ENCODE peak calls at places on chromosomes 13 and 19, in eight cellular contexts. One of them, this sample, is unnamed.
A peak's percentile ranks its signal among the peaks of the same experiment; 100 is the strongest.

GRCh38 chr13:46124531-46124966 is 19.7 kb upstream of the CPB2 start:
- DNase-seq in breast epithelium: no peak
- DNase-seq in NCI-H2029 treated with DMSO at 0.1 percent for 48 hours: no peak
- DNase-seq in stimulated activated CD4-positive, alpha-beta T cell treated with anti-CD3 and anti-CD28 coated beads, Interleukin-2, amount 100 ng/mL, for 48 hours: peak; percentile 24
- DNase-seq in endothelial cell: no peak
- DNase-seq in stimulated activated naive CD8-positive, alpha-beta T cell treated with anti-CD3 and anti-CD28 coated beads, Interleukin-15, amount 100 ng/mL, for 72 hours: no peak
- DNase-seq in activated CD4-positive, alpha-beta T cell treated with anti-CD3 and anti-CD28 coated beads for 48 hours: peak; percentile 43
- DNase-seq in tibial nerve: no peak
- DNase-seq in this sample: no peak

GRCh38 chr19:55041627-55042343 is 3.7 kb upstream of the GP6 start:
- DNase-seq in breast epithelium: no peak
- DNase-seq in NCI-H2029 treated with DMSO at 0.1 percent for 48 hours: no peak
- DNase-seq in stimulated activated CD4-positive, alpha-beta T cell treated with anti-CD3 and anti-CD28 coated beads, Interleukin-2, amount 100 ng/mL, for 48 hours: peak; percentile 21
- DNase-seq in endothelial cell: peak; percentile 48
- DNase-seq in stimulated activated naive CD8-positive, alpha-beta T cell treated with anti-CD3 and anti-CD28 coated beads, Interleukin-15, amount 100 ng/mL, for 72 hours: peak; percentile 37
- DNase-seq in activated CD4-positive, alpha-beta T cell treated with anti-CD3 and anti-CD28 coated beads for 48 hours: peak; percentile 43
- DNase-seq in tibial nerve: no peak
- DNase-seq in this sample: no peak

GRCh38 chr19:13993554-13994308 is 12.4 kb downstream of the RFX1 start:
- DNase-seq in breast epithelium: no peak
- DNase-seq in NCI-H2029 treated with DMSO at 0.1 percent for 48 hours: no peak
- DNase-seq in stimulated activated CD4-positive, alpha-beta T cell treated with anti-CD3 and anti-CD28 coated beads, Interleukin-2, amount 100 ng/mL, for 48 hours: no peak
- DNase-seq in endothelial cell: no peak
- DNase-seq in stimulated activated naive CD8-positive, alpha-beta T cell treated with anti-CD3 and anti-CD28 coated beads, Interleukin-15, amount 100 ng/mL, for 72 hours: no peak
- DNase-seq in activated CD4-positive, alpha-beta T cell treated with anti-CD3 and anti-CD28 coated beads for 48 hours: no peak
- DNase-seq in tibial nerve: no peak
- DNase-seq in this sample: peak; percentile 41

GRCh38 chr13:23750383-23751121 is 138.6 kb downstream of the MIPEP start:
- DNase-seq in breast epithelium: no peak
- DNase-seq in NCI-H2029 treated with DMSO at 0.1 percent for 48 hours: no peak
- DNase-seq in stimulated activated CD4-positive, alpha-beta T cell treated with anti-CD3 and anti-CD28 coated beads, Interleukin-2, amount 100 ng/mL, for 48 hours: no peak
- DNase-seq in endothelial cell: no peak
- DNase-seq in stimulated activated naive CD8-positive, alpha-beta T cell treated with anti-CD3 and anti-CD28 coated beads, Interleukin-15, amount 100 ng/mL, for 72 hours: no peak
- DNase-seq in activated CD4-positive, alpha-beta T cell treated with anti-CD3 and anti-CD28 coated beads for 48 hours: peak; percentile 17
- DNase-seq in tibial nerve: no peak
- DNase-seq in this sample: no peak

GRCh38 chr19:18155095-18156087 is 2.4 kb downstream of the PIK3R2 start:
- DNase-seq in breast epithelium: no peak
- DNase-seq in NCI-H2029 treated with DMSO at 0.1 percent for 48 hours: no peak
- DNase-seq in stimulated activated CD4-positive, alpha-beta T cell treated with anti-CD3 and anti-CD28 coated beads, Interleukin-2, amount 100 ng/mL, for 48 hours: no peak
- DNase-seq in endothelial cell: no peak
- DNase-seq in stimulated activated naive CD8-positive, alpha-beta T cell treated with anti-CD3 and anti-CD28 coated beads, Interleukin-15, amount 100 ng/mL, for 72 hours: no peak
- DNase-seq in activated CD4-positive, alpha-beta T cell treated with anti-CD3 and anti-CD28 coated beads for 48 hours: no peak
- DNase-seq in tibial nerve: no peak
- DNase-seq in this sample: no peak

GRCh38 chr19:41401483-41401882 is 3.9 kb downstream of the BCKDHA start:
- DNase-seq in breast epithelium: no peak
- DNase-seq in NCI-H2029 treated with DMSO at 0.1 percent for 48 hours: no peak
- DNase-seq in stimulated activated CD4-positive, alpha-beta T cell treated with anti-CD3 and anti-CD28 coated beads, Interleukin-2, amount 100 ng/mL, for 48 hours: no peak
- DNase-seq in endothelial cell: no peak
- DNase-seq in stimulated activated naive CD8-positive, alpha-beta T cell treated with anti-CD3 and anti-CD28 coated beads, Interleukin-15, amount 100 ng/mL, for 72 hours: no peak
- DNase-seq in activated CD4-positive, alpha-beta T cell treated with anti-CD3 and anti-CD28 coated beads for 48 hours: no peak
- DNase-seq in tibial nerve: no peak
- DNase-seq in this sample: no peak

GRCh38 chr19:54551950-54552912 is 21.4 kb upstream of the LILRA2 start:
- DNase-seq in breast epithelium: no peak
- DNase-seq in NCI-H2029 treated with DMSO at 0.1 percent for 48 hours: no peak
- DNase-seq in stimulated activated CD4-positive, alpha-beta T cell treated with anti-CD3 and anti-CD28 coated beads, Interleukin-2, amount 100 ng/mL, for 48 hours: no peak
- DNase-seq in endothelial cell: no peak
- DNase-seq in stimulated activated naive CD8-positive, alpha-beta T cell treated with anti-CD3 and anti-CD28 coated beads, Interleukin-15, amount 100 ng/mL, for 72 hours: no peak
- DNase-seq in activated CD4-positive, alpha-beta T cell treated with anti-CD3 and anti-CD28 coated beads for 48 hours: no peak
- DNase-seq in tibial nerve: peak; percentile 35
- DNase-seq in this sample: no peak

GRCh38 chr13:80083097-80083429 is 257.9 kb downstream of the SPRY2 start:
- DNase-seq in breast epithelium: no peak
- DNase-seq in NCI-H2029 treated with DMSO at 0.1 percent for 48 hours: no peak
- DNase-seq in stimulated activated CD4-positive, alpha-beta T cell treated with anti-CD3 and anti-CD28 coated beads, Interleukin-2, amount 100 ng/mL, for 48 hours: no peak
- DNase-seq in endothelial cell: no peak
- DNase-seq in stimulated activated naive CD8-positive, alpha-beta T cell treated with anti-CD3 and anti-CD28 coated beads, Interleukin-15, amount 100 ng/mL, for 72 hours: no peak
- DNase-seq in activated CD4-positive, alpha-beta T cell treated with anti-CD3 and anti-CD28 coated beads for 48 hours: no peak
- DNase-seq in tibial nerve: no peak
- DNase-seq in this sample: no peak

GRCh38 chr19:15672580-15673175 is at the start of gene CYP4F12:
- DNase-seq in breast epithelium: peak; percentile 46
- DNase-seq in NCI-H2029 treated with DMSO at 0.1 percent for 48 hours: peak; percentile 83
- DNase-seq in stimulated activated CD4-positive, alpha-beta T cell treated with anti-CD3 and anti-CD28 coated beads, Interleukin-2, amount 100 ng/mL, for 48 hours: no peak
- DNase-seq in endothelial cell: no peak
- DNase-seq in stimulated activated naive CD8-positive, alpha-beta T cell treated with anti-CD3 and anti-CD28 coated beads, Interleukin-15, amount 100 ng/mL, for 72 hours: peak; percentile 16
- DNase-seq in activated CD4-positive, alpha-beta T cell treated with anti-CD3 and anti-CD28 coated beads for 48 hours: peak; percentile 35
- DNase-seq in tibial nerve: peak; percentile 86
- DNase-seq in this sample: no peak

GRCh38 chr19:39516270-39516669 is 1.3 kb downstream of the SELENOV start:
- DNase-seq in breast epithelium: no peak
- DNase-seq in NCI-H2029 treated with DMSO at 0.1 percent for 48 hours: no peak
- DNase-seq in stimulated activated CD4-positive, alpha-beta T cell treated with anti-CD3 and anti-CD28 coated beads, Interleukin-2, amount 100 ng/mL, for 48 hours: no peak
- DNase-seq in endothelial cell: no peak
- DNase-seq in stimulated activated naive CD8-positive, alpha-beta T cell treated with anti-CD3 and anti-CD28 coated beads, Interleukin-15, amount 100 ng/mL, for 72 hours: no peak
- DNase-seq in activated CD4-positive, alpha-beta T cell treated with anti-CD3 and anti-CD28 coated beads for 48 hours: no peak
- DNase-seq in tibial nerve: no peak
- DNase-seq in this sample: no peak

GRCh38 chr19:46924874-46925547 is 64.2 kb downstream of the ARHGAP35 start:
- DNase-seq in breast epithelium: peak; percentile 58
- DNase-seq in NCI-H2029 treated with DMSO at 0.1 percent for 48 hours: no peak
- DNase-seq in stimulated activated CD4-positive, alpha-beta T cell treated with anti-CD3 and anti-CD28 coated beads, Interleukin-2, amount 100 ng/mL, for 48 hours: no peak
- DNase-seq in endothelial cell: no peak
- DNase-seq in stimulated activated naive CD8-positive, alpha-beta T cell treated with anti-CD3 and anti-CD28 coated beads, Interleukin-15, amount 100 ng/mL, for 72 hours: no peak
- DNase-seq in activated CD4-positive, alpha-beta T cell treated with anti-CD3 and anti-CD28 coated beads for 48 hours: peak; percentile 9
- DNase-seq in tibial nerve: no peak
- DNase-seq in this sample: no peak

GRCh38 chr13:21320642-21321034 is 138.5 kb downstream of the ZDHHC20 start:
- DNase-seq in breast epithelium: no peak
- DNase-seq in NCI-H2029 treated with DMSO at 0.1 percent for 48 hours: no peak
- DNase-seq in stimulated activated CD4-positive, alpha-beta T cell treated with anti-CD3 and anti-CD28 coated beads, Interleukin-2, amount 100 ng/mL, for 48 hours: no peak
- DNase-seq in endothelial cell: no peak
- DNase-seq in stimulated activated naive CD8-positive, alpha-beta T cell treated with anti-CD3 and anti-CD28 coated beads, Interleukin-15, amount 100 ng/mL, for 72 hours: no peak
- DNase-seq in activated CD4-positive, alpha-beta T cell treated with anti-CD3 and anti-CD28 coated beads for 48 hours: no peak
- DNase-seq in tibial nerve: no peak
- DNase-seq in this sample: no peak

GRCh38 chr13:40191186-40191980 is 475.1 kb downstream of the FOXO1 start:
- DNase-seq in breast epithelium: peak; percentile 55
- DNase-seq in NCI-H2029 treated with DMSO at 0.1 percent for 48 hours: no peak
- DNase-seq in stimulated activated CD4-positive, alpha-beta T cell treated with anti-CD3 and anti-CD28 coated beads, Interleukin-2, amount 100 ng/mL, for 48 hours: no peak
- DNase-seq in endothelial cell: no peak
- DNase-seq in stimulated activated naive CD8-positive, alpha-beta T cell treated with anti-CD3 and anti-CD28 coated beads, Interleukin-15, amount 100 ng/mL, for 72 hours: no peak
- DNase-seq in activated CD4-positive, alpha-beta T cell treated with anti-CD3 and anti-CD28 coated beads for 48 hours: no peak
- DNase-seq in tibial nerve: no peak
- DNase-seq in this sample: no peak

GRCh38 chr13:43145556-43145955 is 122.2 kb downstream of the DNAJC15 start:
- DNase-seq in breast epithelium: no peak
- DNase-seq in NCI-H2029 treated with DMSO at 0.1 percent for 48 hours: no peak
- DNase-seq in stimulated activated CD4-positive, alpha-beta T cell treated with anti-CD3 and anti-CD28 coated beads, Interleukin-2, amount 100 ng/mL, for 48 hours: no peak
- DNase-seq in endothelial cell: no peak
- DNase-seq in stimulated activated naive CD8-positive, alpha-beta T cell treated with anti-CD3 and anti-CD28 coated beads, Interleukin-15, amount 100 ng/mL, for 72 hours: no peak
- DNase-seq in activated CD4-positive, alpha-beta T cell treated with anti-CD3 and anti-CD28 coated beads for 48 hours: no peak
- DNase-seq in tibial nerve: no peak
- DNase-seq in this sample: peak; percentile 23

GRCh38 chr13:64276232-64276631 is 2860.6 kb upstream of the PCDH20 start:
- DNase-seq in breast epithelium: no peak
- DNase-seq in NCI-H2029 treated with DMSO at 0.1 percent for 48 hours: no peak
- DNase-seq in stimulated activated CD4-positive, alpha-beta T cell treated with anti-CD3 and anti-CD28 coated beads, Interleukin-2, amount 100 ng/mL, for 48 hours: no peak
- DNase-seq in endothelial cell: no peak
- DNase-seq in stimulated activated naive CD8-positive, alpha-beta T cell treated with anti-CD3 and anti-CD28 coated beads, Interleukin-15, amount 100 ng/mL, for 72 hours: no peak
- DNase-seq in activated CD4-positive, alpha-beta T cell treated with anti-CD3 and anti-CD28 coated beads for 48 hours: no peak
- DNase-seq in tibial nerve: no peak
- DNase-seq in this sample: peak; percentile 11

GRCh38 chr13:114024603-114025431 is 50.9 kb upstream of the C13orf46 start:
- DNase-seq in breast epithelium: no peak
- DNase-seq in NCI-H2029 treated with DMSO at 0.1 percent for 48 hours: no peak
- DNase-seq in stimulated activated CD4-positive, alpha-beta T cell treated with anti-CD3 and anti-CD28 coated beads, Interleukin-2, amount 100 ng/mL, for 48 hours: no peak
- DNase-seq in endothelial cell: no peak
- DNase-seq in stimulated activated naive CD8-positive, alpha-beta T cell treated with anti-CD3 and anti-CD28 coated beads, Interleukin-15, amount 100 ng/mL, for 72 hours: no peak
- DNase-seq in activated CD4-positive, alpha-beta T cell treated with anti-CD3 and anti-CD28 coated beads for 48 hours: no peak
- DNase-seq in tibial nerve: no peak
- DNase-seq in this sample: no peak

GRCh38 chr19:39334444-39334976 is 1.3 kb downstream of the GMFG start:
- DNase-seq in breast epithelium: no peak
- DNase-seq in NCI-H2029 treated with DMSO at 0.1 percent for 48 hours: no peak
- DNase-seq in stimulated activated CD4-positive, alpha-beta T cell treated with anti-CD3 and anti-CD28 coated beads, Interleukin-2, amount 100 ng/mL, for 48 hours: no peak
- DNase-seq in endothelial cell: no peak
- DNase-seq in stimulated activated naive CD8-positive, alpha-beta T cell treated with anti-CD3 and anti-CD28 coated beads, Interleukin-15, amount 100 ng/mL, for 72 hours: no peak
- DNase-seq in activated CD4-positive, alpha-beta T cell treated with anti-CD3 and anti-CD28 coated beads for 48 hours: no peak
- DNase-seq in tibial nerve: no peak
- DNase-seq in this sample: no peak

GRCh38 chr13:100508996-100509395 is 79.6 kb downstream of the GGACT start:
- DNase-seq in breast epithelium: no peak
- DNase-seq in NCI-H2029 treated with DMSO at 0.1 percent for 48 hours: no peak
- DNase-seq in stimulated activated CD4-positive, alpha-beta T cell treated with anti-CD3 and anti-CD28 coated beads, Interleukin-2, amount 100 ng/mL, for 48 hours: no peak
- DNase-seq in endothelial cell: no peak
- DNase-seq in stimulated activated naive CD8-positive, alpha-beta T cell treated with anti-CD3 and anti-CD28 coated beads, Interleukin-15, amount 100 ng/mL, for 72 hours: no peak
- DNase-seq in activated CD4-positive, alpha-beta T cell treated with anti-CD3 and anti-CD28 coated beads for 48 hours: no peak
- DNase-seq in tibial nerve: no peak
- DNase-seq in this sample: no peak

GRCh38 chr13:50612717-50613116 is 230.8 kb downstream of the DLEU7 start:
- DNase-seq in breast epithelium: no peak
- DNase-seq in NCI-H2029 treated with DMSO at 0.1 percent for 48 hours: no peak
- DNase-seq in stimulated activated CD4-positive, alpha-beta T cell treated with anti-CD3 and anti-CD28 coated beads, Interleukin-2, amount 100 ng/mL, for 48 hours: no peak
- DNase-seq in endothelial cell: no peak
- DNase-seq in stimulated activated naive CD8-positive, alpha-beta T cell treated with anti-CD3 and anti-CD28 coated beads, Interleukin-15, amount 100 ng/mL, for 72 hours: no peak
- DNase-seq in activated CD4-positive, alpha-beta T cell treated with anti-CD3 and anti-CD28 coated beads for 48 hours: no peak
- DNase-seq in tibial nerve: no peak
- DNase-seq in this sample: no peak

GRCh38 chr19:2973229-2973628 is 4.1 kb upstream of the TLE6 start:
- DNase-seq in breast epithelium: no peak
- DNase-seq in NCI-H2029 treated with DMSO at 0.1 percent for 48 hours: no peak
- DNase-seq in stimulated activated CD4-positive, alpha-beta T cell treated with anti-CD3 and anti-CD28 coated beads, Interleukin-2, amount 100 ng/mL, for 48 hours: no peak
- DNase-seq in endothelial cell: no peak
- DNase-seq in stimulated activated naive CD8-positive, alpha-beta T cell treated with anti-CD3 and anti-CD28 coated beads, Interleukin-15, amount 100 ng/mL, for 72 hours: no peak
- DNase-seq in activated CD4-positive, alpha-beta T cell treated with anti-CD3 and anti-CD28 coated beads for 48 hours: no peak
- DNase-seq in tibial nerve: peak; percentile 66
- DNase-seq in this sample: no peak

GRCh38 chr13:112900691-112901091 is 68.3 kb upstream of the MCF2L start:
- DNase-seq in breast epithelium: no peak
- DNase-seq in NCI-H2029 treated with DMSO at 0.1 percent for 48 hours: no peak
- DNase-seq in stimulated activated CD4-positive, alpha-beta T cell treated with anti-CD3 and anti-CD28 coated beads, Interleukin-2, amount 100 ng/mL, for 48 hours: no peak
- DNase-seq in endothelial cell: no peak
- DNase-seq in stimulated activated naive CD8-positive, alpha-beta T cell treated with anti-CD3 and anti-CD28 coated beads, Interleukin-15, amount 100 ng/mL, for 72 hours: no peak
- DNase-seq in activated CD4-positive, alpha-beta T cell treated with anti-CD3 and anti-CD28 coated beads for 48 hours: no peak
- DNase-seq in tibial nerve: no peak
- DNase-seq in this sample: no peak

GRCh38 chr13:113831061-113831460 is 32.8 kb downstream of the GAS6 start:
- DNase-seq in breast epithelium: no peak
- DNase-seq in NCI-H2029 treated with DMSO at 0.1 percent for 48 hours: no peak
- DNase-seq in stimulated activated CD4-positive, alpha-beta T cell treated with anti-CD3 and anti-CD28 coated beads, Interleukin-2, amount 100 ng/mL, for 48 hours: no peak
- DNase-seq in endothelial cell: no peak
- DNase-seq in stimulated activated naive CD8-positive, alpha-beta T cell treated with anti-CD3 and anti-CD28 coated beads, Interleukin-15, amount 100 ng/mL, for 72 hours: no peak
- DNase-seq in activated CD4-positive, alpha-beta T cell treated with anti-CD3 and anti-CD28 coated beads for 48 hours: no peak
- DNase-seq in tibial nerve: no peak
- DNase-seq in this sample: no peak

GRCh38 chr19:50791594-50792245 is 1.5 kb downstream of the ACP4 start:
- DNase-seq in breast epithelium: no peak
- DNase-seq in NCI-H2029 treated with DMSO at 0.1 percent for 48 hours: no peak
- DNase-seq in stimulated activated CD4-positive, alpha-beta T cell treated with anti-CD3 and anti-CD28 coated beads, Interleukin-2, amount 100 ng/mL, for 48 hours: no peak
- DNase-seq in endothelial cell: no peak
- DNase-seq in stimulated activated naive CD8-positive, alpha-beta T cell treated with anti-CD3 and anti-CD28 coated beads, Interleukin-15, amount 100 ng/mL, for 72 hours: no peak
- DNase-seq in activated CD4-positive, alpha-beta T cell treated with anti-CD3 and anti-CD28 coated beads for 48 hours: no peak
- DNase-seq in tibial nerve: no peak
- DNase-seq in this sample: no peak

GRCh38 chr13:113616281-113616906 is 31.8 kb downstream of the TFDP1 start:
- DNase-seq in breast epithelium: no peak
- DNase-seq in NCI-H2029 treated with DMSO at 0.1 percent for 48 hours: no peak
- DNase-seq in stimulated activated CD4-positive, alpha-beta T cell treated with anti-CD3 and anti-CD28 coated beads, Interleukin-2, amount 100 ng/mL, for 48 hours: no peak
- DNase-seq in endothelial cell: no peak
- DNase-seq in stimulated activated naive CD8-positive, alpha-beta T cell treated with anti-CD3 and anti-CD28 coated beads, Interleukin-15, amount 100 ng/mL, for 72 hours: no peak
- DNase-seq in activated CD4-positive, alpha-beta T cell treated with anti-CD3 and anti-CD28 coated beads for 48 hours: no peak
- DNase-seq in tibial nerve: peak; percentile 24
- DNase-seq in this sample: no peak

GRCh38 chr13:19927117-19927734 is 31.3 kb upstream of the ZMYM2 start:
- DNase-seq in breast epithelium: no peak
- DNase-seq in NCI-H2029 treated with DMSO at 0.1 percent for 48 hours: no peak
- DNase-seq in stimulated activated CD4-positive, alpha-beta T cell treated with anti-CD3 and anti-CD28 coated beads, Interleukin-2, amount 100 ng/mL, for 48 hours: no peak
- DNase-seq in endothelial cell: no peak
- DNase-seq in stimulated activated naive CD8-positive, alpha-beta T cell treated with anti-CD3 and anti-CD28 coated beads, Interleukin-15, amount 100 ng/mL, for 72 hours: no peak
- DNase-seq in activated CD4-positive, alpha-beta T cell treated with anti-CD3 and anti-CD28 coated beads for 48 hours: no peak
- DNase-seq in tibial nerve: peak; percentile 7
- DNase-seq in this sample: no peak

GRCh38 chr13:98839826-98840769 is 87.6 kb upstream of the SLC15A1 start:
- DNase-seq in breast epithelium: no peak
- DNase-seq in NCI-H2029 treated with DMSO at 0.1 percent for 48 hours: no peak
- DNase-seq in stimulated activated CD4-positive, alpha-beta T cell treated with anti-CD3 and anti-CD28 coated beads, Interleukin-2, amount 100 ng/mL, for 48 hours: peak; percentile 34
- DNase-seq in endothelial cell: peak; percentile 71
- DNase-seq in stimulated activated naive CD8-positive, alpha-beta T cell treated with anti-CD3 and anti-CD28 coated beads, Interleukin-15, amount 100 ng/mL, for 72 hours: peak; percentile 28
- DNase-seq in activated CD4-positive, alpha-beta T cell treated with anti-CD3 and anti-CD28 coated beads for 48 hours: peak; percentile 66
- DNase-seq in tibial nerve: peak; percentile 47
- DNase-seq in this sample: peak; percentile 64

GRCh38 chr13:53782400-53783030 is 753.9 kb downstream of the OLFM4 start:
- DNase-seq in breast epithelium: peak; percentile 17
- DNase-seq in NCI-H2029 treated with DMSO at 0.1 percent for 48 hours: peak; percentile 58
- DNase-seq in stimulated activated CD4-positive, alpha-beta T cell treated with anti-CD3 and anti-CD28 coated beads, Interleukin-2, amount 100 ng/mL, for 48 hours: peak; percentile 0
- DNase-seq in endothelial cell: peak; percentile 24
- DNase-seq in stimulated activated naive CD8-positive, alpha-beta T cell treated with anti-CD3 and anti-CD28 coated beads, Interleukin-15, amount 100 ng/mL, for 72 hours: peak; percentile 4
- DNase-seq in activated CD4-positive, alpha-beta T cell treated with anti-CD3 and anti-CD28 coated beads for 48 hours: no peak
- DNase-seq in tibial nerve: peak; percentile 21
- DNase-seq in this sample: peak; percentile 71

GRCh38 chr13:59710995-59711701 is 452.6 kb downstream of the DIAPH3 start:
- DNase-seq in breast epithelium: no peak
- DNase-seq in NCI-H2029 treated with DMSO at 0.1 percent for 48 hours: no peak
- DNase-seq in stimulated activated CD4-positive, alpha-beta T cell treated with anti-CD3 and anti-CD28 coated beads, Interleukin-2, amount 100 ng/mL, for 48 hours: no peak
- DNase-seq in endothelial cell: no peak
- DNase-seq in stimulated activated naive CD8-positive, alpha-beta T cell treated with anti-CD3 and anti-CD28 coated beads, Interleukin-15, amount 100 ng/mL, for 72 hours: no peak
- DNase-seq in activated CD4-positive, alpha-beta T cell treated with anti-CD3 and anti-CD28 coated beads for 48 hours: no peak
- DNase-seq in tibial nerve: no peak
- DNase-seq in this sample: no peak

GRCh38 chr19:33530261-33530660 is 8.7 kb upstream of the PEPD start:
- DNase-seq in breast epithelium: no peak
- DNase-seq in NCI-H2029 treated with DMSO at 0.1 percent for 48 hours: no peak
- DNase-seq in stimulated activated CD4-positive, alpha-beta T cell treated with anti-CD3 and anti-CD28 coated beads, Interleukin-2, amount 100 ng/mL, for 48 hours: no peak
- DNase-seq in endothelial cell: no peak
- DNase-seq in stimulated activated naive CD8-positive, alpha-beta T cell treated with anti-CD3 and anti-CD28 coated beads, Interleukin-15, amount 100 ng/mL, for 72 hours: no peak
- DNase-seq in activated CD4-positive, alpha-beta T cell treated with anti-CD3 and anti-CD28 coated beads for 48 hours: no peak
- DNase-seq in tibial nerve: no peak
- DNase-seq in this sample: no peak

GRCh38 chr19:10981496-10981895 is 20.7 kb downstream of the SMARCA4 start:
- DNase-seq in breast epithelium: no peak
- DNase-seq in NCI-H2029 treated with DMSO at 0.1 percent for 48 hours: no peak
- DNase-seq in stimulated activated CD4-positive, alpha-beta T cell treated with anti-CD3 and anti-CD28 coated beads, Interleukin-2, amount 100 ng/mL, for 48 hours: no peak
- DNase-seq in endothelial cell: no peak
- DNase-seq in stimulated activated naive CD8-positive, alpha-beta T cell treated with anti-CD3 and anti-CD28 coated beads, Interleukin-15, amount 100 ng/mL, for 72 hours: no peak
- DNase-seq in activated CD4-positive, alpha-beta T cell treated with anti-CD3 and anti-CD28 coated beads for 48 hours: no peak
- DNase-seq in tibial nerve: no peak
- DNase-seq in this sample: no peak

GRCh38 chr13:112683581-112683980 is 6.3 kb upstream of the ATP11A start:
- DNase-seq in breast epithelium: no peak
- DNase-seq in NCI-H2029 treated with DMSO at 0.1 percent for 48 hours: no peak
- DNase-seq in stimulated activated CD4-positive, alpha-beta T cell treated with anti-CD3 and anti-CD28 coated beads, Interleukin-2, amount 100 ng/mL, for 48 hours: no peak
- DNase-seq in endothelial cell: no peak
- DNase-seq in stimulated activated naive CD8-positive, alpha-beta T cell treated with anti-CD3 and anti-CD28 coated beads, Interleukin-15, amount 100 ng/mL, for 72 hours: no peak
- DNase-seq in activated CD4-positive, alpha-beta T cell treated with anti-CD3 and anti-CD28 coated beads for 48 hours: no peak
- DNase-seq in tibial nerve: no peak
- DNase-seq in this sample: no peak

GRCh38 chr13:24053505-24054251 is 106.8 kb upstream of the SPATA13 start:
- DNase-seq in breast epithelium: peak; percentile 41
- DNase-seq in NCI-H2029 treated with DMSO at 0.1 percent for 48 hours: peak; percentile 48
- DNase-seq in stimulated activated CD4-positive, alpha-beta T cell treated with anti-CD3 and anti-CD28 coated beads, Interleukin-2, amount 100 ng/mL, for 48 hours: peak; percentile 51
- DNase-seq in endothelial cell: peak; percentile 58
- DNase-seq in stimulated activated naive CD8-positive, alpha-beta T cell treated with anti-CD3 and anti-CD28 coated beads, Interleukin-15, amount 100 ng/mL, for 72 hours: peak; percentile 60
- DNase-seq in activated CD4-positive, alpha-beta T cell treated with anti-CD3 and anti-CD28 coated beads for 48 hours: peak; percentile 76
- DNase-seq in tibial nerve: no peak
- DNase-seq in this sample: peak; percentile 69

GRCh38 chr19:49791776-49792445 is 21.2 kb downstream of the FUZ start:
- DNase-seq in breast epithelium: no peak
- DNase-seq in NCI-H2029 treated with DMSO at 0.1 percent for 48 hours: no peak
- DNase-seq in stimulated activated CD4-positive, alpha-beta T cell treated with anti-CD3 and anti-CD28 coated beads, Interleukin-2, amount 100 ng/mL, for 48 hours: no peak
- DNase-seq in endothelial cell: no peak
- DNase-seq in stimulated activated naive CD8-positive, alpha-beta T cell treated with anti-CD3 and anti-CD28 coated beads, Interleukin-15, amount 100 ng/mL, for 72 hours: no peak
- DNase-seq in activated CD4-positive, alpha-beta T cell treated with anti-CD3 and anti-CD28 coated beads for 48 hours: no peak
- DNase-seq in tibial nerve: no peak
- DNase-seq in this sample: no peak

This sample was measured in SK-N-DZ.